ENCODE peak calls at places on chromosomes 3 and 15, in nine cellular contexts. P is fibroblast of pulmonary artery; Y is heart left ventricle; Q is HL-60; U is brain microvascular endothelial cell; X is HFF-Myc; B is osteocyte; K is fibroblast of the aortic adventitia; J is CD4-positive, alpha-beta T cell. A is an unnamed sample.
A peak's percentile ranks its signal among the peaks of the same experiment; 100 is the strongest.

GRCh38 chr3:108420926-108421325 is 89.5 kb downstream of the MYH15 start:
- DNase-seq in P (peak; percentile 88), Y (no peak), Q (no peak), U (peak; percentile 24), X (no peak), B (no peak), K (peak; percentile 92), J (no peak), A (no peak)

GRCh38 chr15:48032911-48033310 is 87.9 kb upstream of the SLC24A5 start:
- DNase-seq in P (no peak), Y (no peak), Q (no peak), U (no peak), X (no peak), B (no peak), K (no peak), J (no peak), A (no peak)

GRCh38 chr15:95016511-95017219 is 785.3 kb downstream of the MCTP2 start:
- DNase-seq in P (no peak), Y (no peak), Q (no peak), U (no peak), X (no peak), B (no peak), K (no peak), J (no peak), A (no peak)

GRCh38 chr15:42157381-42157780 is 945 bp upstream of the PLA2G4F start:
- DNase-seq in P (no peak), Y (no peak), Q (no peak), U (no peak), X (no peak), B (no peak), K (no peak), J (no peak), A (no peak)

GRCh38 chr3:49563766-49564165 is 9.5 kb downstream of the BSN start:
- DNase-seq in P (no peak), Y (no peak), Q (no peak), U (no peak), X (no peak), B (no peak), K (no peak), J (no peak), A (no peak)

GRCh38 chr3:18419232-18419631 is 5.9 kb downstream of the SATB1 start:
- DNase-seq in P (no peak), Y (no peak), Q (no peak), U (no peak), X (no peak), B (no peak), K (no peak), J (no peak), A (no peak)

GRCh38 chr3:24494616-24495333 is at the start of gene THRB:
- DNase-seq in P (peak; percentile 38), Y (peak; percentile 79), Q (peak; percentile 11), U (no peak), X (no peak), B (peak; percentile 90), K (peak; percentile 22), J (no peak), A (peak; percentile 63)

GRCh38 chr3:134058728-134059601 is 29.2 kb upstream of the SLCO2A1 start:
- DNase-seq in P (peak; percentile 40), Y (no peak), Q (no peak), U (no peak), X (no peak), B (peak; percentile 77), K (no peak), J (no peak), A (no peak)

GRCh38 chr15:74141591-74141990 is 11.2 kb downstream of the ISLR2 start:
- DNase-seq in P (peak; percentile 36), Y (no peak), Q (no peak), U (peak; percentile 29), X (no peak), B (no peak), K (peak; percentile 41), J (no peak), A (no peak)

GRCh38 chr15:57541805-57542504 is 49.7 kb upstream of the MYZAP start:
- DNase-seq in P (peak; percentile 86), Y (peak; percentile 64), Q (peak; percentile 40), U (peak; percentile 80), X (peak; percentile 36), B (peak; percentile 91), K (peak; percentile 87), J (no peak), A (peak; percentile 47)

GRCh38 chr3:97958796-97959195 is 13.4 kb downstream of the RIOX2 start:
- DNase-seq in P (no peak), Y (no peak), Q (no peak), U (peak; percentile 7), X (no peak), B (no peak), K (no peak), J (no peak), A (no peak)

GRCh38 chr3:131072845-131073244 is 46.2 kb downstream of the NEK11 start:
- DNase-seq in P (peak; percentile 92), Y (peak; percentile 64), Q (no peak), U (peak; percentile 67), X (no peak), B (no peak), K (peak; percentile 95), J (no peak), A (no peak)

GRCh38 chr15:43406808-43407207 is 35.9 kb downstream of the TUBGCP4 start:
- DNase-seq in P (no peak), Y (no peak), Q (no peak), U (no peak), X (no peak), B (no peak), K (no peak), J (no peak), A (no peak)

GRCh38 chr15:47293763-47294162 is 423.5 kb upstream of the SEMA6D start:
- DNase-seq in P (peak; percentile 92), Y (peak; percentile 22), Q (no peak), U (peak; percentile 94), X (no peak), B (no peak), K (peak; percentile 91), J (no peak), A (no peak)

GRCh38 chr3:180855364-180855763 is 57.1 kb upstream of the FXR1 start:
- DNase-seq in P (peak; percentile 3), Y (no peak), Q (no peak), U (no peak), X (no peak), B (no peak), K (peak; percentile 6), J (no peak), A (no peak)
- TF ChIP-seq CTCF in P (peak; percentile 2), Y (no peak), Q (no peak), U (no peak), X (no peak), B (peak; percentile 13), K (peak; percentile 35), J (no peak), A (no peak)

GRCh38 chr3:128081846-128082245 is 29.6 kb downstream of the SEC61A1 start:
- DNase-seq in P (no peak), Y (no peak), Q (no peak), U (peak; percentile 56), X (no peak), B (no peak), K (peak; percentile 39), J (no peak), A (no peak)
- TF ChIP-seq CTCF in P (no peak), Y (no peak), Q (no peak), U (no peak), X (no peak), B (no peak), K (no peak), J (no peak), A (no peak)

GRCh38 chr15:37101634-37102314 is 1.4 kb upstream of the MEIS2 start:
- DNase-seq in P (peak; percentile 86), Y (peak; percentile 83), Q (peak; percentile 29), U (no peak), X (no peak), B (peak; percentile 91), K (peak; percentile 90), J (no peak), A (peak; percentile 77)
- TF ChIP-seq CTCF in P (no peak), Y (no peak), Q (no peak), U (no peak), X (no peak), B (no peak), K (no peak), J (no peak), A (no peak)

GRCh38 chr15:100784493-100785180 is 95.0 kb upstream of the ALDH1A3 start:
- DNase-seq in P (no peak), Y (peak; percentile 0), Q (no peak), U (no peak), X (no peak), B (peak; percentile 30), K (no peak), J (no peak), A (peak; percentile 1)
- TF ChIP-seq CTCF in P (no peak), Y (no peak), Q (no peak), U (no peak), X (no peak), B (no peak), K (no peak), J (no peak), A (no peak)

GRCh38 chr15:51907136-51907862 is 64.3 kb downstream of the LEO1 start:
- DNase-seq in P (no peak), Y (no peak), Q (no peak), U (peak; percentile 58), X (no peak), B (no peak), K (no peak), J (no peak), A (no peak)
- TF ChIP-seq CTCF in P (no peak), Y (no peak), Q (no peak), U (peak; percentile 34), X (no peak), B (no peak), K (no peak), J (no peak), A (peak; percentile 28)

DNA sequence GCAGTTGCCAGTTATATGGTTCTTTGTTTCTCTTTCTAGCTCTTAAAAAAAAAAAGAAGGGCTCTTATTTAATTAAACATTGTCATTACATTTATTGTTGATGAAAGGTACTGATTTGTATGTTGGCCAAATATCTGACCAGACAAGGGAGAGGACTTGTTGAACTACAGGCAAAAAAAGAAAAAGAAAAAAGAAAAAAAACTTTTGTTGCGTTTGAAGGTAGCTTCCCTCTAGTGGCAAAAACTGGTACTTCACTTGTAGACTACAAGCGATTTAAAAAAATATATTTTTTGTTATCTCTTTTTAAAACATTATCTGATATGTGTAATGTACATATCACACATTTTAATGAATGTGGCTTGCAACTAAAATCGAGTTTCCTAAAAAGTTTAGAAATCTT is 280.6 kb downstream of the ROBO2 start:
- DNase-seq in P (peak; percentile 68), Y (no peak), Q (no peak), U (peak; percentile 6), X (no peak), B (no peak), K (peak; percentile 56), J (no peak), A (no peak)
- TF ChIP-seq CTCF in P (peak; percentile 73), Y (peak; percentile 79), Q (peak; percentile 8), U (peak; percentile 57), X (peak; percentile 54), B (peak; percentile 68), K (peak; percentile 77), J (no peak), A (peak; percentile 79)